ENCODE peak calls at places on chromosomes 7 and 10, in seven cellular contexts. O is SK-N-SH, L is A549, P is K562, D is IMR-90, M is HepG2, E is HCT116. T is an unnamed sample.

GRCh38 chr10:22623624-22624263 is 90.6 kb downstream of the PIP4K2A start:
- DNase-seq in O (no peak), L (no peak), P (peak), D (peak), M (peak), E (no peak), T (no peak)

GRCh38 chr10:73875139-73875475 is 752 bp upstream of the CAMK2G start:
- DNase-seq in O (no peak), L (no peak), P (no peak), D (no peak), M (no peak), E (no peak), T (no peak)

GRCh38 chr10:6678211-6678803 is 98.2 kb upstream of the PRKCQ start:
- DNase-seq in O (peak), L (peak), P (peak), D (peak), M (peak), E (peak), T (peak)

GRCh38 chr10:47346572-47347302 is 1.4 kb upstream of the RBP3 start:
- DNase-seq in O (no peak), L (no peak), P (no peak), D (no peak), M (no peak), E (no peak), T (no peak)

GRCh38 chr7:2402687-2403013 is 761 bp upstream of the CHST12 start:
- DNase-seq in O (no peak), L (no peak), P (no peak), D (no peak), M (no peak), E (no peak), T (no peak)

GRCh38 chr10:116627386-116627933 is 6.7 kb downstream of the PNLIPRP2 start:
- DNase-seq in O (peak), L (peak), P (peak), D (no peak), M (peak), E (peak), T (peak)

GRCh38 chr10:132076578-132077081 is 10.9 kb downstream of the JAKMIP3 start:
- DNase-seq in O (no peak), L (no peak), P (no peak), D (no peak), M (no peak), E (no peak), T (no peak)

GRCh38 chr7:75716992-75717626 is 21.6 kb downstream of the HIP1 start:
- DNase-seq in O (no peak), L (no peak), P (no peak), D (peak), M (peak), E (peak), T (no peak)

GRCh38 chr7:132124575-132124974 is 451.7 kb downstream of the PLXNA4 start:
- DNase-seq in O (no peak), L (no peak), P (no peak), D (no peak), M (no peak), E (no peak), T (no peak)

GRCh38 chr7:963236-964078 is 9.0 kb upstream of the ADAP1 start:
- DNase-seq in O (peak), L (no peak), P (no peak), D (no peak), M (no peak), E (no peak), T (no peak)

GRCh38 chr7:55309040-55309991 is 55.8 kb upstream of the LANCL2 start:
- DNase-seq in O (no peak), L (no peak), P (no peak), D (no peak), M (no peak), E (no peak), T (no peak)

GRCh38 chr7:101865031-101865824 is 47.8 kb downstream of the CUX1 start:
- DNase-seq in O (no peak), L (no peak), P (no peak), D (no peak), M (peak), E (no peak), T (no peak)

GRCh38 chr7:51224811-51225581 is 91.6 kb downstream of the COBL start:
- DNase-seq in O (no peak), L (peak), P (no peak), D (no peak), M (peak), E (peak), T (peak)

GRCh38 chr10:53997953-53998352 is 803.1 kb downstream of the PCDH15 start:
- DNase-seq in O (peak), L (no peak), P (no peak), D (no peak), M (peak), E (no peak), T (no peak)

GRCh38 chr10:124521429-124521871 is 59.8 kb downstream of the LHPP start:
- DNase-seq in O (no peak), L (no peak), P (no peak), D (no peak), M (no peak), E (no peak), T (no peak)

GRCh38 chr7:76318488-76319353 is 16.2 kb downstream of the HSPB1 start:
- DNase-seq in O (peak), L (peak), P (peak), D (peak), M (peak), E (no peak), T (no peak)

GRCh38 chr7:1564603-1565022 is 5.2 kb downstream of the PSMG3 start:
- DNase-seq in O (no peak), L (no peak), P (no peak), D (no peak), M (no peak), E (no peak), T (no peak)

GRCh38 chr7:123929620-123930019 is 4.6 kb downstream of the SPAM1 start:
- DNase-seq in O (no peak), L (no peak), P (no peak), D (no peak), M (no peak), E (no peak), T (no peak)

GRCh38 chr10:124640538-124641231 is 103.5 kb downstream of the FAM53B start:
- DNase-seq in O (no peak), L (no peak), P (peak), D (no peak), M (no peak), E (no peak), T (no peak)

GRCh38 chr10:100662067-100662466 is 83.3 kb upstream of the PAX2 start:
- DNase-seq in O (no peak), L (no peak), P (no peak), D (no peak), M (no peak), E (no peak), T (no peak)

GRCh38 chr10:98344589-98345038 is 70.4 kb downstream of the PYROXD2 start:
- DNase-seq in O (no peak), L (no peak), P (no peak), D (peak), M (no peak), E (no peak), T (no peak)

GRCh38 chr10:36362257-36362656 is 720.2 kb upstream of the FZD8 start:
- DNase-seq in O (no peak), L (no peak), P (no peak), D (no peak), M (peak), E (no peak), T (no peak)

GRCh38 chr10:132970641-132971438 is 28.5 kb upstream of the CFAP46 start:
- DNase-seq in O (peak), L (no peak), P (no peak), D (no peak), M (no peak), E (no peak), T (no peak)

DNA sequence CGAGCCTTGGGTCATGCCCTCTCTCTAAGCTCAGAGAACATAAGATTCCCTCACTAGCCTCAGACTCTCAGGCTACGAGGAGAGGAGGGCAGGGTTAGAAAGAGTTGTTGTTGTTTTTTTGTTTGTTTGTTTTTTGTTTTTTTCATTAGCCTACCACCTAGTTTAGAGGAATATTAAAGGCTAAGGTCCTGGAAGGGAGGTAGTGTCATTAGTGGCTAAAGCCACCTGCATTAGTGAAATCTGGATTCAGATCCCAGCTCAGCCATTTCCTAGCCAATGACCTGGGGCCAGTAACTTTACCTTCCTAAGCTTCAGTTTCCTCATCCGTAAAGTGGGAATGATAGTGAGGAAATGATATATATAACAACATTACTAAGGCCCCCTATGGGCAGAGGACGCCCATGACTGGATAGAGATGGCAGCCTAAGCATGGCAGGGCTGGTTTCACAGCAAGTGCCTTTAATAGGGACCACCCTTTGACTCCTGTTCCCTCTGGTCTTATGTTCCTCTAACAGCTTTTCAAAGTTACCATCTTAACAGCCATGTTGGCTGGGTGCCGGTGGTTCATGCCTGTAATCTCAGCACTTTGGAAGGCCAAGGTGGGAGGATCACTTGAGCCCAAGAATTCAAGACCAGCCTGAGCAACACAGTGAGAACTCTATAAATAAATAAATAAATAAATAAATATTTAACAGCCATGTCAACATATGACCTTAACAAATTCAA is 5.1 kb downstream of the DDIT4 start:
- DNase-seq in O (no peak), L (no peak), P (no peak), D (no peak), M (no peak), E (no peak), T (no peak)
- TF ChIP-seq RAD21 in O (no peak), L (no peak), P (peak), D (no peak), M (no peak), E (no peak), T (no peak)

GRCh38 chr10:92567952-92568600 is 5.8 kb downstream of the IDE start:
- DNase-seq in O (no peak), L (no peak), P (no peak), D (peak), M (no peak), E (no peak), T (no peak)
- TF ChIP-seq RAD21 in O (no peak), L (no peak), P (no peak), D (no peak), M (no peak), E (no peak), T (no peak)

GRCh38 chr7:108227360-108227749 is 97.2 kb upstream of the LAMB4 start:
- DNase-seq in O (no peak), L (no peak), P (no peak), D (no peak), M (no peak), E (no peak), T (no peak)
- TF ChIP-seq RAD21 in O (no peak), L (no peak), P (no peak), D (no peak), M (no peak), E (no peak), T (no peak)

GRCh38 chr10:112666070-112666469 is 219.1 kb downstream of the VTI1A start:
- DNase-seq in O (no peak), L (no peak), P (no peak), D (no peak), M (no peak), E (no peak), T (no peak)
- TF ChIP-seq RAD21 in O (no peak), L (no peak), P (no peak), D (no peak), M (no peak), E (no peak), T (no peak)

GRCh38 chr10:92291921-92292860 is 1.2 kb downstream of the MARCHF5 start:
- DNase-seq in O (peak), L (peak), P (peak), D (peak), M (peak), E (peak), T (no peak)
- TF ChIP-seq RAD21 in O (peak), L (peak), P (peak), D (peak), M (no peak), E (peak), T (peak)

T was measured in H1.